ENCODE peak calls at places on chromosome 5, in six cellular contexts. One of them, this sample, is unnamed.

GRCh38 chr5:10452768-10453331 is 11.2 kb downstream of the ROPN1L start:
- DNase-seq in right lobe of liver: peak
- DNase-seq in esophagus muscularis mucosa: no peak
- DNase-seq in OCI-LY7: peak
- DNase-seq in prostate gland: no peak
- DNase-seq in hepatocyte: peak
- DNase-seq in this sample: peak

GRCh38 chr5:41193462-41194166 is 19.7 kb downstream of the C6 start:
- DNase-seq in right lobe of liver: peak
- DNase-seq in esophagus muscularis mucosa: peak
- DNase-seq in OCI-LY7: no peak
- DNase-seq in hepatocyte: peak
- DNase-seq in prostate gland: peak
- DNase-seq in this sample: no peak

GRCh38 chr5:143336485-143336884 is 67.0 kb downstream of the NR3C1 start:
- DNase-seq in prostate gland: no peak
- DNase-seq in OCI-LY7: no peak
- DNase-seq in right lobe of liver: no peak
- DNase-seq in esophagus muscularis mucosa: no peak
- DNase-seq in hepatocyte: no peak
- DNase-seq in this sample: no peak

GRCh38 chr5:124720589-124720988 is 25.9 kb downstream of the ZNF608 start:
- DNase-seq in OCI-LY7: no peak
- DNase-seq in hepatocyte: no peak
- DNase-seq in right lobe of liver: no peak
- DNase-seq in esophagus muscularis mucosa: no peak
- DNase-seq in prostate gland: no peak
- DNase-seq in this sample: no peak

GRCh38 chr5:155539958-155540595 is 526.5 kb downstream of the KIF4B start:
- DNase-seq in right lobe of liver: no peak
- DNase-seq in esophagus muscularis mucosa: no peak
- DNase-seq in OCI-LY7: no peak
- DNase-seq in hepatocyte: no peak
- DNase-seq in prostate gland: no peak
- DNase-seq in this sample: no peak

GRCh38 chr5:71586052-71586940 is 844 bp upstream of the MCCC2 start:
- DNase-seq in hepatocyte: peak
- DNase-seq in OCI-LY7: peak
- DNase-seq in prostate gland: no peak
- DNase-seq in esophagus muscularis mucosa: peak
- DNase-seq in right lobe of liver: peak
- DNase-seq in this sample: peak

GRCh38 chr5:134136221-134136631 is 21.7 kb downstream of the TCF7 start:
- DNase-seq in prostate gland: no peak
- DNase-seq in right lobe of liver: peak
- DNase-seq in hepatocyte: no peak
- DNase-seq in esophagus muscularis mucosa: no peak
- DNase-seq in OCI-LY7: no peak
- DNase-seq in this sample: no peak

GRCh38 chr5:134568761-134569725 is 43.6 kb downstream of the JADE2 start:
- DNase-seq in OCI-LY7: no peak
- DNase-seq in hepatocyte: no peak
- DNase-seq in prostate gland: peak
- DNase-seq in right lobe of liver: peak
- DNase-seq in esophagus muscularis mucosa: no peak
- DNase-seq in this sample: no peak

GRCh38 chr5:34555699-34556513 is 100.2 kb upstream of the RAI14 start:
- DNase-seq in right lobe of liver: no peak
- DNase-seq in prostate gland: no peak
- DNase-seq in esophagus muscularis mucosa: no peak
- DNase-seq in hepatocyte: no peak
- DNase-seq in OCI-LY7: no peak
- DNase-seq in this sample: no peak

GRCh38 chr5:15354011-15354410 is 146.0 kb upstream of the FBXL7 start:
- DNase-seq in esophagus muscularis mucosa: no peak
- DNase-seq in prostate gland: no peak
- DNase-seq in right lobe of liver: no peak
- DNase-seq in OCI-LY7: no peak
- DNase-seq in hepatocyte: peak
- DNase-seq in this sample: no peak

GRCh38 chr5:123830575-123830974 is 318.6 kb downstream of the CSNK1G3 start:
- DNase-seq in right lobe of liver: no peak
- DNase-seq in OCI-LY7: no peak
- DNase-seq in prostate gland: no peak
- DNase-seq in hepatocyte: no peak
- DNase-seq in esophagus muscularis mucosa: no peak
- DNase-seq in this sample: no peak

GRCh38 chr5:82785941-82786340 is 291.3 kb downstream of the TMEM167A start:
- DNase-seq in OCI-LY7: no peak
- DNase-seq in right lobe of liver: no peak
- DNase-seq in hepatocyte: peak
- DNase-seq in prostate gland: no peak
- DNase-seq in esophagus muscularis mucosa: no peak
- DNase-seq in this sample: no peak

GRCh38 chr5:77333451-77334123 is 123.1 kb downstream of the PDE8B start:
- DNase-seq in prostate gland: no peak
- DNase-seq in esophagus muscularis mucosa: no peak
- DNase-seq in OCI-LY7: no peak
- DNase-seq in right lobe of liver: no peak
- DNase-seq in hepatocyte: no peak
- DNase-seq in this sample: no peak

GRCh38 chr5:104903941-104904340 is 1341.4 kb upstream of the NUDT12 start:
- DNase-seq in prostate gland: no peak
- DNase-seq in hepatocyte: no peak
- DNase-seq in OCI-LY7: no peak
- DNase-seq in right lobe of liver: no peak
- DNase-seq in esophagus muscularis mucosa: no peak
- DNase-seq in this sample: no peak

GRCh38 chr5:31393126-31393525 is 138.8 kb downstream of the DROSHA start:
- DNase-seq in right lobe of liver: no peak
- DNase-seq in hepatocyte: no peak
- DNase-seq in prostate gland: no peak
- DNase-seq in esophagus muscularis mucosa: no peak
- DNase-seq in OCI-LY7: no peak
- DNase-seq in this sample: no peak

GRCh38 chr5:151480859-151481258 is 33.5 kb downstream of the SLC36A1 start:
- DNase-seq in hepatocyte: no peak
- DNase-seq in prostate gland: no peak
- DNase-seq in OCI-LY7: no peak
- DNase-seq in esophagus muscularis mucosa: no peak
- DNase-seq in right lobe of liver: no peak
- DNase-seq in this sample: no peak

GRCh38 chr5:150138551-150139265 is 16.9 kb downstream of the PDGFRB start:
- DNase-seq in esophagus muscularis mucosa: no peak
- DNase-seq in right lobe of liver: peak
- DNase-seq in prostate gland: peak
- DNase-seq in OCI-LY7: no peak
- DNase-seq in hepatocyte: peak
- DNase-seq in this sample: no peak

GRCh38 chr5:82312373-82312856 is 34.3 kb upstream of the RPS23 start:
- DNase-seq in right lobe of liver: no peak
- DNase-seq in prostate gland: no peak
- DNase-seq in esophagus muscularis mucosa: no peak
- DNase-seq in OCI-LY7: peak
- DNase-seq in hepatocyte: peak
- DNase-seq in this sample: peak

GRCh38 chr5:37696190-37697021 is 143.4 kb downstream of the GDNF start:
- DNase-seq in hepatocyte: peak
- DNase-seq in right lobe of liver: no peak
- DNase-seq in esophagus muscularis mucosa: no peak
- DNase-seq in prostate gland: no peak
- DNase-seq in OCI-LY7: no peak
- DNase-seq in this sample: no peak

GRCh38 chr5:74765201-74765600 is 1.7 kb downstream of the GFM2 start:
- DNase-seq in esophagus muscularis mucosa: no peak
- DNase-seq in hepatocyte: no peak
- DNase-seq in right lobe of liver: no peak
- DNase-seq in OCI-LY7: no peak
- DNase-seq in prostate gland: no peak
- DNase-seq in this sample: no peak

GRCh38 chr5:151739395-151739794 is 19.0 kb downstream of the ATOX1 start:
- DNase-seq in right lobe of liver: no peak
- DNase-seq in OCI-LY7: no peak
- DNase-seq in prostate gland: no peak
- DNase-seq in hepatocyte: peak
- DNase-seq in esophagus muscularis mucosa: no peak
- DNase-seq in this sample: no peak

GRCh38 chr5:131209506-131210191 is 38.9 kb downstream of the LYRM7 start:
- DNase-seq in hepatocyte: no peak
- DNase-seq in prostate gland: no peak
- DNase-seq in right lobe of liver: no peak
- DNase-seq in esophagus muscularis mucosa: no peak
- DNase-seq in OCI-LY7: peak
- DNase-seq in this sample: peak

GRCh38 chr5:126126574-126126973 is 296.6 kb upstream of the GRAMD2B start:
- DNase-seq in OCI-LY7: no peak
- DNase-seq in right lobe of liver: no peak
- DNase-seq in esophagus muscularis mucosa: no peak
- DNase-seq in prostate gland: no peak
- DNase-seq in hepatocyte: no peak
- DNase-seq in this sample: no peak

GRCh38 chr5:173494446-173494845 is 122.0 kb downstream of the BOD1 start:
- DNase-seq in esophagus muscularis mucosa: peak
- DNase-seq in hepatocyte: no peak
- DNase-seq in OCI-LY7: no peak
- DNase-seq in right lobe of liver: no peak
- DNase-seq in prostate gland: no peak
- DNase-seq in this sample: no peak

GRCh38 chr5:8720476-8720875 is 825.4 kb downstream of the SEMA5A start:
- DNase-seq in OCI-LY7: no peak
- DNase-seq in right lobe of liver: no peak
- DNase-seq in hepatocyte: no peak
- DNase-seq in esophagus muscularis mucosa: no peak
- DNase-seq in prostate gland: no peak
- DNase-seq in this sample: no peak

GRCh38 chr5:54612711-54613110 is 95.2 kb downstream of the SNX18 start:
- DNase-seq in OCI-LY7: no peak
- DNase-seq in right lobe of liver: no peak
- DNase-seq in hepatocyte: no peak
- DNase-seq in esophagus muscularis mucosa: no peak
- DNase-seq in prostate gland: no peak
- DNase-seq in this sample: no peak

GRCh38 chr5:134527156-134527960 is 1.9 kb downstream of the JADE2 start:
- DNase-seq in hepatocyte: peak
- DNase-seq in esophagus muscularis mucosa: peak
- DNase-seq in right lobe of liver: peak
- DNase-seq in OCI-LY7: peak
- DNase-seq in prostate gland: peak
- DNase-seq in this sample: peak

DNA sequence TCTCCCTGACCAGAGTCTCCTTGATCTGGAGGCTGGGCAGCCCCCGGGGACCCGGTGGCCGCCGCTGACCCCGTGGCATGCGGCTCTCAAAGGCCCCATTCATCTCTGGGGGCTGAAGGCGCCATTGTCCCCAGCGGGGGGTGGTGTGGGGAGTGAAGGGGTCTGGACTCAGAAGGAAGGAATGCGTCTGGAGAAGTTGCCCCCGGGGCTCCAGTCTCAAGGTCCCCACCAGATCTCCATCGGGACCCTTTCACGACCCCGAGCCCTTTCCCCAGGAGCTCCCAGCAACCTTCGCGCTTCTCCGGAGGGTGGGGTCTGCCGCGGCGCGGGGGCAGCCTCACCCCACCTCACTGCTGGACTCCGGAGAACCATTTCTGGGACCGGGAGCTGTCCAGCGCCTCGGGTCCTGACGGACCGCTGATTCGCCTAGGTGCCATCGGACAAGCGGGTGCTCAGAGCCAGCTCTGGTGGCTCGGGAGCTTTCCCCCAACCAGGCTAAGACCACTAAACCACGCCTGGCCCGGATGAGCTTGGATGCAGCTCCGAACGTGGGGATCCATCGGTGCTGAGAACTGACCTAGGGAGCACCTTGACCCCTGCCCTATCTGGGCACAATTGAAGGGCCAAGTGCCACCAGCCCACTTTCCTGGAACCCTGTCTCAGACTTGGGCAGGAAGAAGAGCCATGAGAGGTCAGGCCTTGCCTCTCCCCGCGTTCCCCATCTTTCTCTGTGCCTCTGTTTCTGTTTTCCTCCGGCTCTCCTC is 5.2 kb upstream of the PCDH1 start:
- DNase-seq in esophagus muscularis mucosa: no peak
- DNase-seq in hepatocyte: peak
- DNase-seq in prostate gland: no peak
- DNase-seq in OCI-LY7: no peak
- DNase-seq in right lobe of liver: no peak
- DNase-seq in this sample: peak
- H3K4me3 ChIP-seq in esophagus muscularis mucosa: peak
- H3K4me3 ChIP-seq in hepatocyte: no peak
- H3K4me3 ChIP-seq in prostate gland: no peak
- H3K4me3 ChIP-seq in OCI-LY7: no peak
- H3K4me3 ChIP-seq in right lobe of liver: no peak
- H3K4me3 ChIP-seq in this sample: no peak

GRCh38 chr5:73426034-73426433 is 22.5 kb downstream of the FOXD1 start:
- DNase-seq in hepatocyte: no peak
- DNase-seq in prostate gland: no peak
- DNase-seq in right lobe of liver: no peak
- DNase-seq in esophagus muscularis mucosa: no peak
- DNase-seq in OCI-LY7: no peak
- DNase-seq in this sample: no peak
- H3K4me3 ChIP-seq in hepatocyte: no peak
- H3K4me3 ChIP-seq in prostate gland: no peak
- H3K4me3 ChIP-seq in right lobe of liver: no peak
- H3K4me3 ChIP-seq in esophagus muscularis mucosa: no peak
- H3K4me3 ChIP-seq in OCI-LY7: no peak
- H3K4me3 ChIP-seq in this sample: no peak

DNA sequence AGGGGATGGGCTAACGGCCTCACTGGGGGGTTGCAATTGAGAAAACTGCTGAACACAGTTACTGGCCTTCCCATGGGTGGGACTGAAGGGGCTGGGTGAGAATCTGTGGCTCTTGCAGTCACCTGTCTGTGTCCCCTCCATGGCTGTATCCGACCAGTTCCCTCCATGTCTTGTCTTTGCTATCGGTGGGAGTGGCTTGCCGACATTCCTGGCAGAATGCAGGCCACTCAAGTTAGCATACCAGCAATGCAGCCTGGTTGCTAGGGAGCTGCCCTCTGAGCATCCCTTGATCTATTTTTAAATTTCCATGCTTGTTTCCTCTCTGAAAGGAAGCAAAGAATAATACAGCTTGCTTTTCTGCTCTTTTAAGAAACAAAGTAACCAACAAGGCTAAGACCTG is 1509.7 kb upstream of the WWC1 start:
- DNase-seq in hepatocyte: no peak
- DNase-seq in prostate gland: no peak
- DNase-seq in esophagus muscularis mucosa: no peak
- DNase-seq in right lobe of liver: no peak
- DNase-seq in OCI-LY7: no peak
- DNase-seq in this sample: no peak
- H3K4me3 ChIP-seq in hepatocyte: no peak
- H3K4me3 ChIP-seq in prostate gland: no peak
- H3K4me3 ChIP-seq in esophagus muscularis mucosa: no peak
- H3K4me3 ChIP-seq in right lobe of liver: no peak
- H3K4me3 ChIP-seq in OCI-LY7: no peak
- H3K4me3 ChIP-seq in this sample: no peak

DNA sequence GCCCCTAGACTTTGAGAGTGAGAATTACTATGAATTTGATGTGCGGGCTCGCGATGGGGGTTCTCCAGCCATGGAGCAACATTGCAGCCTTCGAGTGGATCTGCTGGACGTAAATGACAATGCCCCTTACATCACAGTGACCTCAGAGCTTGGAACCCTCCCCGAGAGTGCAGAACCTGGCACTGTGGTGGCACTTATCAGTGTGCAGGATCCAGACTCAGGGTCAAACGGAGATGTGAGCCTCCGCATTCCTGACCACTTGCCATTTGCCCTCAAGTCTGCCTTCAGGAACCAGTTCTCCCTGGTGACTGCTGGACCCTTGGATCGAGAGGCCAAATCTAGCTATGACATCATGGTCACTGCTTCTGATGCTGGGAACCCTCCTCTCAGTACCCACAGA is 1.3 kb downstream of the PCDHGC4 start:
- DNase-seq in esophagus muscularis mucosa: no peak
- DNase-seq in prostate gland: no peak
- DNase-seq in right lobe of liver: no peak
- DNase-seq in hepatocyte: no peak
- DNase-seq in OCI-LY7: no peak
- DNase-seq in this sample: no peak
- H3K4me3 ChIP-seq in esophagus muscularis mucosa: no peak
- H3K4me3 ChIP-seq in prostate gland: no peak
- H3K4me3 ChIP-seq in right lobe of liver: no peak
- H3K4me3 ChIP-seq in hepatocyte: no peak
- H3K4me3 ChIP-seq in OCI-LY7: no peak
- H3K4me3 ChIP-seq in this sample: no peak

This sample was measured in GM12865.